ENCODE peak calls at places on chromosomes 7 and 10, in ten cellular contexts. One of them, this sample, is unnamed.

GRCh38 chr10:70135046-70135445 is 2.4 kb upstream of the AIFM2 start:
- DNase-seq in DND-41: no peak
- DNase-seq in GM10248: no peak
- DNase-seq in T-cell: no peak
- DNase-seq in WERI-Rb-1: no peak
- DNase-seq in T-helper 9 cell: no peak
- DNase-seq in ecto neural progenitor cell: no peak
- DNase-seq in fibroblast of gingiva: no peak
- DNase-seq in GM19239: no peak
- DNase-seq in HT1080: no peak
- DNase-seq in this sample: no peak

GRCh38 chr10:117373848-117374505 is 1.3 kb downstream of the PDZD8 start:
- DNase-seq in DND-41: peak
- DNase-seq in GM10248: peak
- DNase-seq in T-cell: peak
- DNase-seq in WERI-Rb-1: peak
- DNase-seq in T-helper 9 cell: peak
- DNase-seq in ecto neural progenitor cell: peak
- DNase-seq in fibroblast of gingiva: peak
- DNase-seq in GM19239: peak
- DNase-seq in HT1080: peak
- DNase-seq in this sample: peak

GRCh38 chr7:80552304-80552703 is 40.4 kb upstream of the GNAT3 start:
- DNase-seq in DND-41: no peak
- DNase-seq in GM10248: no peak
- DNase-seq in T-cell: no peak
- DNase-seq in WERI-Rb-1: no peak
- DNase-seq in T-helper 9 cell: no peak
- DNase-seq in ecto neural progenitor cell: no peak
- DNase-seq in fibroblast of gingiva: no peak
- DNase-seq in GM19239: no peak
- DNase-seq in HT1080: peak
- DNase-seq in this sample: no peak

GRCh38 chr7:82442492-82443043 is 1.0 kb downstream of the CACNA2D1 start:
- DNase-seq in DND-41: no peak
- DNase-seq in GM10248: no peak
- DNase-seq in T-cell: no peak
- DNase-seq in WERI-Rb-1: peak
- DNase-seq in T-helper 9 cell: no peak
- DNase-seq in ecto neural progenitor cell: no peak
- DNase-seq in fibroblast of gingiva: no peak
- DNase-seq in GM19239: no peak
- DNase-seq in HT1080: no peak
- DNase-seq in this sample: no peak

GRCh38 chr7:26183545-26184282 is 16.8 kb downstream of the HNRNPA2B1 start:
- DNase-seq in DND-41: no peak
- DNase-seq in GM10248: no peak
- DNase-seq in T-cell: no peak
- DNase-seq in WERI-Rb-1: no peak
- DNase-seq in T-helper 9 cell: no peak
- DNase-seq in ecto neural progenitor cell: no peak
- DNase-seq in fibroblast of gingiva: peak
- DNase-seq in GM19239: no peak
- DNase-seq in HT1080: no peak
- DNase-seq in this sample: no peak

GRCh38 chr7:45712872-45713668 is 138.9 kb downstream of the ADCY1 start:
- DNase-seq in DND-41: no peak
- DNase-seq in GM10248: no peak
- DNase-seq in T-cell: no peak
- DNase-seq in WERI-Rb-1: no peak
- DNase-seq in T-helper 9 cell: no peak
- DNase-seq in ecto neural progenitor cell: no peak
- DNase-seq in fibroblast of gingiva: no peak
- DNase-seq in GM19239: no peak
- DNase-seq in HT1080: no peak
- DNase-seq in this sample: no peak

GRCh38 chr10:63628526-63629362 is 107.5 kb downstream of the REEP3 start:
- DNase-seq in DND-41: no peak
- DNase-seq in GM10248: peak
- DNase-seq in T-cell: no peak
- DNase-seq in WERI-Rb-1: peak
- DNase-seq in T-helper 9 cell: no peak
- DNase-seq in ecto neural progenitor cell: peak
- DNase-seq in fibroblast of gingiva: peak
- DNase-seq in GM19239: peak
- DNase-seq in HT1080: no peak
- DNase-seq in this sample: peak

GRCh38 chr10:97612386-97612785 is 20.9 kb downstream of the MORN4 start:
- DNase-seq in DND-41: no peak
- DNase-seq in GM10248: no peak
- DNase-seq in T-cell: no peak
- DNase-seq in WERI-Rb-1: peak
- DNase-seq in T-helper 9 cell: no peak
- DNase-seq in ecto neural progenitor cell: no peak
- DNase-seq in fibroblast of gingiva: peak
- DNase-seq in GM19239: no peak
- DNase-seq in HT1080: peak
- DNase-seq in this sample: peak

GRCh38 chr10:69748621-69749020 is 53.1 kb upstream of the COL13A1 start:
- DNase-seq in DND-41: no peak
- DNase-seq in GM10248: no peak
- DNase-seq in T-cell: no peak
- DNase-seq in WERI-Rb-1: no peak
- DNase-seq in T-helper 9 cell: no peak
- DNase-seq in ecto neural progenitor cell: no peak
- DNase-seq in fibroblast of gingiva: peak
- DNase-seq in GM19239: no peak
- DNase-seq in HT1080: no peak
- DNase-seq in this sample: no peak

GRCh38 chr7:120993011-120993574 is 4.6 kb downstream of the CPED1 start:
- DNase-seq in DND-41: no peak
- DNase-seq in GM10248: no peak
- DNase-seq in T-cell: no peak
- DNase-seq in WERI-Rb-1: no peak
- DNase-seq in T-helper 9 cell: no peak
- DNase-seq in ecto neural progenitor cell: no peak
- DNase-seq in fibroblast of gingiva: peak
- DNase-seq in GM19239: no peak
- DNase-seq in HT1080: no peak
- DNase-seq in this sample: no peak

This sample was measured in dermis microvascular lymphatic vessel endothelial cell.